ENCODE peak calls at places on chromosomes 1 and 21, in eight cellular contexts. T is upper lobe of right lung, S is AG10803, R is heart right ventricle, E is cardiac fibroblast, N is GM12864, J is astrocyte of the cerebellum, G is right cardiac atrium. V is an unnamed sample.

GRCh38 chr1:85465791-85466134 is 804 bp upstream of the DDAH1 start:
- DNase-seq in J (no peak), N (no peak), S (peak), T (no peak), R (no peak), G (no peak), E (no peak), V (no peak)

GRCh38 chr1:36083635-36084501 is at the start of gene TEKT2:
- DNase-seq in E (peak), J (no peak), N (no peak), G (peak), S (no peak), R (no peak), T (peak), V (peak)

GRCh38 chr1:202160377-202160940 is at the start of gene PTPN7:
- DNase-seq in T (peak), G (peak), J (no peak), E (no peak), N (no peak), S (no peak), R (no peak), V (no peak)

GRCh38 chr1:151620286-151620685 is 8.4 kb downstream of the SNX27 start:
- DNase-seq in S (peak), E (peak), T (no peak), N (no peak), G (no peak), R (no peak), J (no peak), V (peak)

GRCh38 chr21:31248598-31248997 is 95.5 kb downstream of the TIAM1 start:
- DNase-seq in J (no peak), E (peak), S (no peak), N (no peak), R (no peak), G (no peak), T (no peak), V (peak)

GRCh38 chr1:181033799-181034391 is at the start of gene MR1:
- DNase-seq in G (no peak), R (peak), E (peak), S (peak), J (peak), N (peak), T (no peak), V (peak)

GRCh38 chr21:25572895-25573310 is 34.4 kb downstream of the MRPL39 start:
- DNase-seq in R (no peak), G (no peak), N (no peak), E (peak), S (no peak), J (no peak), T (no peak), V (peak)

GRCh38 chr1:106571109-106571508 is 485.4 kb upstream of the PRMT6 start:
- DNase-seq in E (no peak), N (no peak), S (no peak), R (no peak), T (no peak), J (peak), G (no peak), V (no peak)

GRCh38 chr1:159204071-159204790 is 444 bp upstream of the ACKR1 start:
- DNase-seq in T (no peak), E (peak), G (no peak), N (no peak), J (no peak), S (no peak), R (no peak), V (peak)

GRCh38 chr1:216601427-216601751 is 121.8 kb downstream of the ESRRG start:
- DNase-seq in N (no peak), T (no peak), S (no peak), G (no peak), E (no peak), R (no peak), J (no peak), V (no peak)
- H3K4me3 ChIP-seq in N (peak), T (peak), S (peak), G (peak), E (peak), R (peak), J (peak), V (peak)

DNA sequence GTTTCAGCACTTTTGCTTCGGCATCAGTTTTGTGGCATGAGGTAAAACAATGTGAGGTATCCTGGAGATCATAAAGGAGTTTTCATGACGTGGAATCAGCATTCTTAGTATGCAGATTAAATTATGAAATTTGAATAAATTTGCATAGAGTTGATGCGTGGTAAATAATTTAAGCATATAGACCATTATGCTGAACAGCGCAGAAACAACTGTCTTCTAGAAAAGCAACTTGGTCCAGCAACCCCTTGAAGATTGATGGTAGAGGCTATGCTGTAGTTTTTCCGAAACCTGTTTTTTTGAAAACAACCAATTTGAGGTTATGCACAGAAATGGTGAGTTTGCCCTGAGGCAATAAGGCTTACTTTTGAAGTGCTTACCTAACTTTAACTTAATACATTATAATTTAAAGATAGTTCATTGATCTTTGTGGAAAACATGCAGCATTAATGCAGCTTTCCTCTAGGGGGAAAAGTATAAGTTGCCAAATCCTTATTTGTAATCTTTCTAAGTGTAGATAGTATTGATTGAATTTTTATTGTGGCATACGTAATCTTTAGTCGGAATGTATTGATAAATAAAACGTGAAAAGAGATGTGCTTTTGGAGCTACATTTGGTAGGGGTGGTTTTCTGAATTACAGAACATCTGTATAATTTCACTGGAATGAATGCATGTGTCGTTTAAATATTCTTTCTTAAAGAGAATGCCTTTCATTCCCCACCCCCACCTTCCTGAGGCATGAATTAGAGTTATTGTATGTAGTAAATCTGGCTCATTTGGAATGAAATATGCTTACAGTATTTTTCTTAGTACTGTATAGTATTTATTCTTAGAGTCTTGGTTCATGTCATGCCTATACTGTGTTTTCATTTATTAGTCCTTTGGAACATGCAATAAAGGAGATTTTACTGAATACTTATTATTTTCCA is 3.8 kb downstream of the PRDM2 start:
- DNase-seq in G (no peak), J (no peak), N (no peak), T (no peak), S (no peak), E (no peak), R (no peak), V (no peak)
- H3K4me3 ChIP-seq in G (no peak), J (no peak), N (peak), T (no peak), S (no peak), E (no peak), R (no peak), V (no peak)

DNA sequence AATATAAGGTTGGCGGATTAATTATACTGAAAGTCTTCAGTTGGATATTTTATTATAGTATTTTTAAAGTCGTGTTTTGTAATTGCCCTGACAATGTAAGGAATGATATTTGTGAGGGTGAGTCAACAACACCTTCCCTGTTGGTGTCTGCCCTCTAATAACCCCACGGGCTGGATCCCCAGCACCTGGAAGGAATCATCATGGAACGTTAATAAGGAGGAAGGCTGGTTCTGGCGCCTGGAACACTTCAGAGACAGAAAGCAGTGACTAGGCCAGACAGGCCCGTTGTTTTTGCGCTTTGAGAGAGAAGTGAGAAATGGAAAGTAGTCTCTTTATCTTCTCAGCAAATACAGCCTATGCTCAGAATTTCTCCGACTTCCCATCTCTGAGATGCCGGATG is 31.6 kb downstream of the TEX35 start:
- DNase-seq in N (no peak), T (no peak), J (no peak), S (peak), G (no peak), E (no peak), R (no peak), V (no peak)
- H3K4me3 ChIP-seq in N (no peak), T (no peak), J (no peak), S (no peak), G (no peak), E (no peak), R (no peak), V (no peak)

DNA sequence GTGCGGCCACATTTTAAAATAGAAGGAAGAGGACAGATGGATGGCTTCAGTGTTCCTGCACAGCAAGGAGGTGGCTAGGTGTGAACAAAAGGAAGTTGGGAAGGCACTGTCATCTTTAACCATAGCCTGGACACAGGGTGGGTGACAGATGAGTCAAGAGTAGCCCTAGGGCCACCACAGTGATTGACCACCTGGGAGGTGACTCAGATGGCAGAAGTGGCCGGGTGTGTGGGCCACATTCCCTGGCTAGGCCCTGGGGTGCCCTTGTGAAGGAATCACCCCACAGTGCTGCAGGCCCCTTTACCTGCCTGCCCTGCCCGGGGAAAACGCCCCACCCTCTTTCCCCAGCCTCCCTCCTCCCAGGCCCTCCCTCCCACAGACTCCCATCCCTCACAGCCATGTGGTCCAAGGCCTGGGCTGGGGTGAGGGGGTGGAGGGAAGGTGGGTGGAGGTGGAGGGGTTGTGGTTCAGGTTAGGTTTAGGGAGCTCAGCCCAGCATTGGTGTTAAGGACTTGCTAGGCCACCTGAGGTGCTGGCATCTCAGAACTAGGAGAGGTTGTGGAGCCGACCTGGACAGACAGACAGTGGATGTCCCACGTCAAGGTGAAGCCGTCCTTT is 59.1 kb downstream of the SPSB1 start:
- DNase-seq in T (no peak), S (no peak), R (no peak), E (no peak), G (peak), J (no peak), N (no peak), V (no peak)
- H3K4me3 ChIP-seq in T (no peak), S (no peak), R (no peak), E (no peak), G (no peak), J (no peak), N (no peak), V (no peak)

GRCh38 chr1:154178006-154178405 is 13.9 kb downstream of the TPM3 start:
- DNase-seq in R (no peak), E (peak), S (no peak), T (no peak), G (no peak), J (no peak), N (no peak), V (no peak)

GRCh38 chr1:154179951-154180687 is 11.8 kb downstream of the TPM3 start:
- DNase-seq in T (no peak), E (no peak), S (no peak), G (no peak), J (no peak), R (no peak), N (no peak), V (no peak)

GRCh38 chr1:154181944-154182341 is 10.0 kb downstream of the TPM3 start:
- DNase-seq in G (no peak), S (no peak), N (no peak), E (no peak), R (no peak), T (no peak), J (no peak), V (no peak)

GRCh38 chr1:154176341-154176740 is 15.6 kb downstream of the TPM3 start:
- DNase-seq in E (peak), S (peak), G (no peak), R (peak), T (no peak), J (peak), N (no peak), V (peak)

DNA sequence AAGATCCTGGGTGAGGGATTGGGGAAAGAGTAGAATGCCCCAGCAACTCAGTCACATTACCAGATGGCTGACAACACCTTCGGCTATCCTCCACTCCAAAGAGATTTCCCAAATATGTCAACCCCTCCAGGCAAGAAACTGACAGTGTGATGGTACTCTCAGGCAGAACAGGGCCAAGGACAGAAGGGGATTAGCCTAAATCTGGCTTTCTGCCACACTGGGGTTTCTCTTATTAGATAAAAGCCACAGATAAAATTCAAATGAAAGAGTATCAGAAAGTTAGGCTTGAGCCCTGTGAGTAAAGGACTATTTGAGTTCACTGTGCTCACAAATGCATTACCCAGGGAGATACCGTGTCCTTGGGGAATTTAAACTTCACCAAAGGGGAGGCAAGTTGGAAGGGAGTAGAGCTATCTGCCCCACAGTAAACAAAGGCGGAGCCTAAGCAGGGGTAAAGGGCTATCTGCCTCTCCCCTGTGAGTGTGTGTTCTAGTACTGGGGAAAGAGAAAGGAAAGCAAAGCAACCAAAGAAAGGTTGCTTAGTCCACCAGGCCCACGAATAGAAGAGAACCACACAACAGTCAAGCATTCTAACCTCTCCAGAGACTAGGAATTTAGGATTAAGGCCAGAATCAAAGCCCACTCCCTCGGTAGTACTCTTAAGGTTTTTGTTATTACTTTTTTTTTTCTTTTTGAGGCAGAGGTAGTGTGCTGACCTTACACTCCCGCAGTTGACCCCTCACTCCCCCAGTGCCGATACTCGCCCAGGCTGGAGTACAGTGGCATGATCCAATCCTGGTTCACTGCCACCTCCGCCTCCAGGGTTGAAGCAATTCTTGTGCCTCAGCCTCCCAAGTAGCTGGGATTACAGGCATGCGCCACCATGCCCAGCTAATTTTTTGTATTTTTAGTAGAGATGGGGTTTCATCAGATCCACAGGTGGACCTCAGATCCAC is 12.8 kb downstream of the TPM3 start:
- DNase-seq in N (no peak), T (no peak), S (no peak), J (no peak), G (no peak), R (no peak), E (peak), V (no peak)
- H3K4me3 ChIP-seq in N (no peak), T (peak), S (no peak), J (no peak), G (no peak), R (no peak), E (peak), V (peak)

GRCh38 chr1:164803366-164803765 is 244.4 kb downstream of the PBX1 start:
- DNase-seq in E (no peak), J (peak), R (no peak), N (no peak), T (no peak), S (peak), G (no peak), V (peak)
- H3K4me3 ChIP-seq in E (no peak), J (no peak), R (no peak), N (no peak), T (no peak), S (no peak), G (no peak), V (no peak)

GRCh38 chr1:32180186-32181060 is 948 bp downstream of the TXLNA start:
- DNase-seq in E (peak), N (no peak), T (peak), R (peak), S (peak), J (no peak), G (peak), V (peak)

GRCh38 chr1:32181065-32181464 is 1.6 kb downstream of the TXLNA start:
- DNase-seq in N (no peak), J (no peak), R (no peak), T (no peak), S (no peak), E (no peak), G (no peak), V (no peak)

GRCh38 chr1:32179443-32180185 is at the start of gene TXLNA:
- DNase-seq in E (peak), S (peak), N (peak), G (peak), J (peak), T (peak), R (peak), V (peak)

GRCh38 chr1:32181563-32181962 is 2.1 kb downstream of the TXLNA start:
- DNase-seq in G (no peak), E (no peak), R (no peak), T (no peak), S (no peak), N (no peak), J (no peak), V (no peak)

GRCh38 chr1:32182060-32182459 is 2.6 kb downstream of the TXLNA start:
- DNase-seq in T (no peak), G (no peak), N (no peak), S (no peak), J (no peak), R (no peak), E (no peak), V (no peak)
- H3K4me3 ChIP-seq in T (no peak), G (no peak), N (peak), S (peak), J (no peak), R (no peak), E (peak), V (peak)

GRCh38 chr1:31501505-31501904 is 74.8 kb upstream of the TINAGL1 start:
- DNase-seq in J (no peak), G (no peak), E (no peak), T (no peak), R (no peak), N (no peak), S (no peak), V (no peak)
- H3K4me3 ChIP-seq in J (no peak), G (no peak), E (no peak), T (no peak), R (no peak), N (no peak), S (no peak), V (no peak)

DNA sequence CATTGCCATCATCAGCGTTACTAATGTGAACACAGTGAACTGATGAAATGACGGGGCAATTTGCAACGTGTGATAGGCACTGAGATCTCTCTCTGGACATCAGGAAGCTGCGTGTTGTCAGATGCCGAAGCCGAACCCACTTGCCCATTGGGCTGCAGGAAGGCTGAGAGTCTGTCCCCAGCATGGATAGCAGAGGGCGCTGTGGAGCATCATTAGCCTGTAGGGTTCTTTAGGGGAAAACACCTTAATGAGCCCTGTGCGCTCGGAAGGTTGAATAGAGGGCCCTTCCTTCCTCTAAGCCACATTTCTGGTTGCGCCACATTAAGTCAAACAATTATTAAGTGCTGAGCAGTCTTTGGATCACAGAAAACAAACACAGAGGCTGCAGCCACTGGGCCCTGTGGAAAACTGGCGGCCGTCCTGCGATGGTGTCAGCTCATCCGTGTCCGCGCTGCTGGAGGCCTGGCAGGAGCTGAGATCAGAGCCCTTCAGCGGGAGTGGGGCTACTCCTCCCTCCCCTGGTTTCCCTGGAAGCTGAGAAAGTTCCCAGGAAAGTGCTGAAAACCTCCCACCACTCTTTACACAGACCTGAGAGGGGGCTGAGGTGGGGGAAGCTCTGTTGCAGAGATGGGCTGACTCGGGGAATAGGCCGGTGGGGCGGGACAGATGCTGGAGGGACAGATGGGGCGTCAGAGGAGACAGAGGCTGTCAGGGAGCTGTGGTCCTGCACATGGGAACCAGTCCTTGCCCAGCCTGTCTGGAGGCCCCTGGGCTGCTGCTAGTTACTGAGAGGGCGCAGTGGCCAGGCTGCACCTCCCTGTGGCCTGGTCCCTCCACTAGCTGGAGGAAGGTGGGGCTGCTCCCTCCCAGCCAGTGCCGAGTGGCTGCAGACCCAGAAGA is 12.7 kb downstream of the TFF2 start:
- DNase-seq in S (peak), J (peak), N (no peak), T (peak), G (no peak), E (peak), R (peak), V (peak)
- H3K4me3 ChIP-seq in S (no peak), J (no peak), N (no peak), T (no peak), G (no peak), E (no peak), R (no peak), V (no peak)

GRCh38 chr21:29175408-29176147 is 45.1 kb downstream of the MAP3K7CL start:
- DNase-seq in N (no peak), S (peak), J (no peak), R (no peak), G (no peak), E (peak), T (no peak), V (peak)
- H3K4me3 ChIP-seq in N (no peak), S (no peak), J (no peak), R (no peak), G (no peak), E (no peak), T (no peak), V (no peak)

V was measured in fibroblast of pulmonary artery.